ENCODE peak calls at places on chromosomes 2 and 18, in nine cellular contexts. One of them, this sample, is unnamed.

GRCh38 chr2:120949027-120949956 is 213.6 kb downstream of the GLI2 start:
- DNase-seq in heart left ventricle: no peak
- DNase-seq in Panc1: no peak
- DNase-seq in SJSA1: no peak
- DNase-seq in upper lobe of right lung: no peak
- DNase-seq in uterus: no peak
- DNase-seq in stomach: no peak
- DNase-seq in IMR-90: no peak
- DNase-seq in A549: peak; percentile 53
- DNase-seq in this sample: no peak

GRCh38 chr2:197453914-197454398 is 604 bp downstream of the COQ10B start:
- DNase-seq in upper lobe of right lung: no peak
- DNase-seq in heart left ventricle: peak; percentile 78
- DNase-seq in stomach: peak; percentile 70
- DNase-seq in A549: no peak
- DNase-seq in uterus: peak; percentile 77
- DNase-seq in IMR-90: peak; percentile 96
- DNase-seq in Panc1: peak; percentile 32
- DNase-seq in SJSA1: no peak
- DNase-seq in this sample: no peak

GRCh38 chr2:206804326-206804725 is 38.9 kb downstream of the FASTKD2 start:
- DNase-seq in heart left ventricle: no peak
- DNase-seq in A549: no peak
- DNase-seq in Panc1: no peak
- DNase-seq in SJSA1: no peak
- DNase-seq in IMR-90: no peak
- DNase-seq in upper lobe of right lung: no peak
- DNase-seq in stomach: no peak
- DNase-seq in uterus: no peak
- DNase-seq in this sample: no peak

GRCh38 chr2:98455494-98455976 is 10.9 kb downstream of the INPP4A start:
- DNase-seq in IMR-90: peak; percentile 64
- DNase-seq in Panc1: no peak
- DNase-seq in upper lobe of right lung: no peak
- DNase-seq in stomach: no peak
- DNase-seq in A549: no peak
- DNase-seq in SJSA1: peak; percentile 33
- DNase-seq in heart left ventricle: no peak
- DNase-seq in uterus: no peak
- DNase-seq in this sample: no peak

GRCh38 chr2:168278424-168278888 is 31.1 kb upstream of the STK39 start:
- DNase-seq in IMR-90: peak; percentile 31
- DNase-seq in uterus: no peak
- DNase-seq in A549: no peak
- DNase-seq in heart left ventricle: no peak
- DNase-seq in Panc1: no peak
- DNase-seq in upper lobe of right lung: no peak
- DNase-seq in stomach: peak; percentile 54
- DNase-seq in SJSA1: no peak
- DNase-seq in this sample: no peak

GRCh38 chr2:120398961-120399888 is 53.3 kb downstream of the INHBB start:
- DNase-seq in Panc1: peak; percentile 53
- DNase-seq in SJSA1: peak; percentile 88
- DNase-seq in stomach: peak; percentile 30
- DNase-seq in heart left ventricle: peak; percentile 12
- DNase-seq in A549: peak; percentile 97
- DNase-seq in upper lobe of right lung: peak; percentile 56
- DNase-seq in uterus: no peak
- DNase-seq in IMR-90: no peak
- DNase-seq in this sample: no peak

GRCh38 chr2:178912416-178913056 is 105.3 kb upstream of the TTN start:
- DNase-seq in A549: no peak
- DNase-seq in upper lobe of right lung: no peak
- DNase-seq in SJSA1: no peak
- DNase-seq in IMR-90: peak; percentile 4
- DNase-seq in Panc1: no peak
- DNase-seq in uterus: no peak
- DNase-seq in heart left ventricle: no peak
- DNase-seq in stomach: no peak
- DNase-seq in this sample: no peak

GRCh38 chr2:15731213-15731888 is 139.7 kb downstream of the DDX1 start:
- DNase-seq in IMR-90: no peak
- DNase-seq in SJSA1: no peak
- DNase-seq in upper lobe of right lung: no peak
- DNase-seq in Panc1: no peak
- DNase-seq in stomach: peak; percentile 14
- DNase-seq in uterus: no peak
- DNase-seq in heart left ventricle: no peak
- DNase-seq in A549: no peak
- DNase-seq in this sample: no peak

GRCh38 chr2:77642339-77642738 is 120.2 kb upstream of the LRRTM4 start:
- DNase-seq in IMR-90: no peak
- DNase-seq in upper lobe of right lung: no peak
- DNase-seq in uterus: no peak
- DNase-seq in A549: no peak
- DNase-seq in SJSA1: no peak
- DNase-seq in stomach: no peak
- DNase-seq in Panc1: no peak
- DNase-seq in heart left ventricle: no peak
- DNase-seq in this sample: no peak

GRCh38 chr18:61991836-61992235 is 99.0 kb upstream of the RNF152 start:
- DNase-seq in Panc1: no peak
- DNase-seq in IMR-90: no peak
- DNase-seq in SJSA1: no peak
- DNase-seq in heart left ventricle: no peak
- DNase-seq in upper lobe of right lung: no peak
- DNase-seq in stomach: no peak
- DNase-seq in A549: no peak
- DNase-seq in uterus: no peak
- DNase-seq in this sample: no peak
- H3K4me3 ChIP-seq in Panc1: no peak overlapping the region
- H3K4me3 ChIP-seq in IMR-90: no peak overlapping the region
- H3K4me3 ChIP-seq in SJSA1: no peak overlapping the region
- H3K4me3 ChIP-seq in heart left ventricle: no peak overlapping the region
- H3K4me3 ChIP-seq in upper lobe of right lung: no peak overlapping the region
- H3K4me3 ChIP-seq in stomach: no peak overlapping the region
- H3K4me3 ChIP-seq in A549: no peak overlapping the region
- H3K4me3 ChIP-seq in uterus: no peak overlapping the region
- H3K4me3 ChIP-seq in this sample: no peak overlapping the region

DNA sequence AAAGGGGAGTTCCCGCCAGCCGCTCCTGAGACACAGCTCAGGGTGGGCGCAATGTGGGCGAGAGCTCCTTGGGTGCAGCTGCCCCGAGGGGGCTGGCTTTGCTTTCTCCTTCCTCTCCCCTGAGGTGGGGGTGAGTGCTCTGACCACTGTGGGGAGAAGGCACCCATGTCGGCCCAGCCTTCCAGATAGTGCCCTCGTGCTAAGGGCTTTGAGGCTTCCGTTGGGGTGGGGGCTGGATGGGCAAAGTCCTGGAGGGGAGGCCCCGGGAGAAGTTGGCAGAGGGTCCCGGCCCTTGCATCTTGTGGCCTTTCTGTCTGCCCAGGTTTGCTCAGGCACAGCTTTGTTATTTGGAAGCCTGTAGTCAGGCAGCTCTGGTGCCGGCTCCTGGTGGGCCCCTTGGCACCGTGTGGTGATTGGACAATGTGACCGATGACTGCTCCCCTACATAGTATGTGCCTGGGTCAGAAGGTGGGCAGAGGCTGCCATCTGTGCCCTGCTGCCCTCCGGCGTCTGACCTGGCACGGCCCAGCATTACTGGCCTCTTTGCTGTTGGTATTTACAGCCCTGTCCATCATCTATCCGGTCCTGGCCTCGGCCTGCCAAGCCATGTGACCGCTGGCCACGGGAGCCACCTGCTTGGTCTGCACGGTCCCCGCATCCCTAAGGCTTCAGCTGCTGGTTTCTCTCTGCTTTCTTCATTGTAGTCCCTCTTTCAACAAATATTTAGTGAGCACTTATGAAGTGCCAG is 50.8 kb downstream of the TWIST2 start:
- DNase-seq in A549: no peak
- DNase-seq in uterus: no peak
- DNase-seq in stomach: no peak
- DNase-seq in SJSA1: no peak
- DNase-seq in IMR-90: no peak
- DNase-seq in Panc1: no peak
- DNase-seq in upper lobe of right lung: no peak
- DNase-seq in heart left ventricle: no peak
- DNase-seq in this sample: no peak
- H3K4me1 ChIP-seq in A549: no peaks in the 10 kb centered on the region
- H3K4me1 ChIP-seq in uterus: peaks cover 16% of the 10 kb centered on the region
- H3K4me1 ChIP-seq in stomach: peaks cover 19% of the 10 kb centered on the region
- H3K4me1 ChIP-seq in SJSA1: peaks cover 10% of the 10 kb centered on the region
- H3K4me1 ChIP-seq in IMR-90: peaks cover 34% of the 10 kb centered on the region
- H3K4me1 ChIP-seq in Panc1: peaks cover 3% of the 10 kb centered on the region
- H3K4me1 ChIP-seq in upper lobe of right lung: no peaks in the 10 kb centered on the region
- H3K4me1 ChIP-seq in heart left ventricle: no peaks in the 10 kb centered on the region
- H3K4me1 ChIP-seq in this sample: peaks cover 6% of the 10 kb centered on the region

GRCh38 chr2:22487036-22487435 is 897.9 kb upstream of the KLHL29 start:
- DNase-seq in uterus: no peak
- DNase-seq in upper lobe of right lung: no peak
- DNase-seq in IMR-90: no peak
- DNase-seq in heart left ventricle: no peak
- DNase-seq in stomach: no peak
- DNase-seq in A549: no peak
- DNase-seq in SJSA1: no peak
- DNase-seq in Panc1: no peak
- DNase-seq in this sample: no peak
- H3K27ac ChIP-seq in uterus: no peak overlapping the region
- H3K27ac ChIP-seq in upper lobe of right lung: no peak overlapping the region
- H3K27ac ChIP-seq in IMR-90: no peak overlapping the region
- H3K27ac ChIP-seq in heart left ventricle: no peak overlapping the region
- H3K27ac ChIP-seq in stomach: no peak overlapping the region
- H3K27ac ChIP-seq in A549: no peak overlapping the region
- H3K27ac ChIP-seq in SJSA1: no peak overlapping the region
- H3K27ac ChIP-seq in Panc1: no peak overlapping the region
- H3K27ac ChIP-seq in this sample: no peak overlapping the region

GRCh38 chr2:88010136-88010535 is 6.2 kb downstream of the RNU2-63P start:
- DNase-seq in SJSA1: no peak
- DNase-seq in uterus: no peak
- DNase-seq in heart left ventricle: no peak
- DNase-seq in A549: no peak
- DNase-seq in Panc1: no peak
- DNase-seq in IMR-90: no peak
- DNase-seq in stomach: no peak
- DNase-seq in upper lobe of right lung: no peak
- DNase-seq in this sample: no peak

GRCh38 chr2:88011011-88011410 is 5.3 kb downstream of the RNU2-63P start:
- DNase-seq in IMR-90: no peak
- DNase-seq in Panc1: no peak
- DNase-seq in SJSA1: no peak
- DNase-seq in uterus: no peak
- DNase-seq in heart left ventricle: no peak
- DNase-seq in stomach: no peak
- DNase-seq in A549: no peak
- DNase-seq in upper lobe of right lung: no peak
- DNase-seq in this sample: no peak

GRCh38 chr2:88003074-88003755 is 13.1 kb downstream of the RNU2-63P start:
- DNase-seq in A549: no peak
- DNase-seq in IMR-90: no peak
- DNase-seq in SJSA1: no peak
- DNase-seq in stomach: no peak
- DNase-seq in heart left ventricle: no peak
- DNase-seq in Panc1: no peak
- DNase-seq in upper lobe of right lung: no peak
- DNase-seq in uterus: no peak
- DNase-seq in this sample: no peak

GRCh38 chr2:88005776-88006175 is 10.6 kb downstream of the RNU2-63P start:
- DNase-seq in stomach: no peak
- DNase-seq in Panc1: no peak
- DNase-seq in uterus: no peak
- DNase-seq in heart left ventricle: no peak
- DNase-seq in SJSA1: no peak
- DNase-seq in upper lobe of right lung: no peak
- DNase-seq in IMR-90: no peak
- DNase-seq in A549: no peak
- DNase-seq in this sample: no peak

DNA sequence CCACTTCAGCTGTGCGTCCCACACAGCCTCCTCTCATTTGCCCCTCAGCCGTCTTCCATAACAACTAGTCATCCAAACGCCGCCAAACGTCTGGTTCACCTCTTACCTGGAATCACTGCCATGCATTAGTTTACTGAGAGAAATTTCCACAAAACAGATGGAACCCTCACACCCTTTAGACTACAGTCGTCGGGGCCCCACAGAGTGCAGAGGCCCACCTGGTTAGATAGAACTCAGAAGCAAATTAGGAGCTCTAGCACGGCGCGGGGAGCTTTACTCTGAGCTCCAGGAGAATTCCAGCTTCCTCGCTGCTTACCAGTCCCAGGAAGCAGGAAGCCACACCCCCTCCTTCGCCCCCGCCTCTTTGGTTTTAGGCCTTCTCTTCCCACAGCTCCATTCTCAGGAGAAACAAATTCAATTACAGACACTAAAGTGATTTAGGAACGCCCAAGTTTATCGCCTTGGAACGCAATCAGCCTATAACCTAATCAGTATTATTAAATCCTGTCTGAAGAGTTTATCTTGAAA is 9.4 kb downstream of the RNU2-63P start:
- DNase-seq in stomach: no peak
- DNase-seq in uterus: no peak
- DNase-seq in heart left ventricle: no peak
- DNase-seq in IMR-90: no peak
- DNase-seq in upper lobe of right lung: no peak
- DNase-seq in A549: no peak
- DNase-seq in Panc1: no peak
- DNase-seq in SJSA1: no peak
- DNase-seq in this sample: no peak
- H3K4me3 ChIP-seq in stomach: no peak overlapping the region
- H3K4me3 ChIP-seq in uterus: no peak overlapping the region
- H3K4me3 ChIP-seq in heart left ventricle: no peak overlapping the region
- H3K4me3 ChIP-seq in IMR-90: no peak overlapping the region
- H3K4me3 ChIP-seq in upper lobe of right lung: no peak overlapping the region
- H3K4me3 ChIP-seq in A549: no peak overlapping the region
- H3K4me3 ChIP-seq in Panc1: no peak overlapping the region
- H3K4me3 ChIP-seq in SJSA1: no peak overlapping the region
- H3K4me3 ChIP-seq in this sample: no peak overlapping the region

GRCh38 chr18:26044807-26045206 is 45.6 kb downstream of the SS18 start:
- DNase-seq in IMR-90: no peak
- DNase-seq in A549: no peak
- DNase-seq in stomach: no peak
- DNase-seq in upper lobe of right lung: no peak
- DNase-seq in uterus: no peak
- DNase-seq in Panc1: no peak
- DNase-seq in heart left ventricle: no peak
- DNase-seq in SJSA1: no peak
- DNase-seq in this sample: no peak
- H3K4me1 ChIP-seq in IMR-90: no peaks in the 10 kb centered on the region
- H3K4me1 ChIP-seq in A549: no peaks in the 10 kb centered on the region
- H3K4me1 ChIP-seq in stomach: no peaks in the 10 kb centered on the region
- H3K4me1 ChIP-seq in upper lobe of right lung: no peaks in the 10 kb centered on the region
- H3K4me1 ChIP-seq in uterus: no peaks in the 10 kb centered on the region
- H3K4me1 ChIP-seq in Panc1: peaks cover 3% of the 10 kb centered on the region
- H3K4me1 ChIP-seq in heart left ventricle: peaks cover 3% of the 10 kb centered on the region
- H3K4me1 ChIP-seq in SJSA1: no peaks in the 10 kb centered on the region
- H3K4me1 ChIP-seq in this sample: no peaks in the 10 kb centered on the region